ENCODE peak calls at places on chromosomes 2 and 18, in six cellular contexts. H is astrocyte of the spinal cord, A is fibroblast of pulmonary artery, L is OCI-LY7, U is AG04450, T is endothelial cell of umbilical vein. B is an unnamed sample.
A peak's percentile ranks its signal among the peaks of the same experiment; 100 is the strongest.

GRCh38 chr2:16038586-16038985 is 98.2 kb downstream of the MYCN start:
- DNase-seq in U (no peak), H (no peak), T (no peak), L (no peak), A (no peak), B (no peak)

GRCh38 chr2:234953116-234954031 is 1.6 kb downstream of the SH3BP4 start:
- DNase-seq in T (peak; percentile 47), U (no peak), H (no peak), A (peak; percentile 41), L (no peak), B (no peak)

GRCh38 chr18:1446765-1447164 is 542.1 kb downstream of the ADCYAP1 start:
- DNase-seq in L (no peak), T (no peak), H (no peak), U (no peak), A (no peak), B (no peak)

GRCh38 chr2:26764906-26765305 is 822 bp downstream of the SLC35F6 start:
- DNase-seq in A (no peak), T (no peak), L (no peak), U (no peak), H (no peak), B (no peak)

GRCh38 chr2:197710424-197711042 is 5.4 kb downstream of the MARS2 start:
- DNase-seq in H (no peak), T (no peak), A (no peak), L (peak; percentile 37), U (no peak), B (peak; percentile 77)

GRCh38 chr2:113712941-113713340 is 43.5 kb downstream of the SLC35F5 start:
- DNase-seq in T (no peak), A (no peak), H (no peak), U (no peak), L (no peak), B (no peak)

GRCh38 chr18:48840491-48840877 is 110.3 kb downstream of the SMAD7 start:
- DNase-seq in L (no peak), H (no peak), U (no peak), A (no peak), T (no peak), B (no peak)

GRCh38 chr18:34729740-34730338 is 19.7 kb downstream of the DTNA start:
- DNase-seq in A (no peak), H (peak; percentile 18), L (no peak), U (no peak), T (no peak), B (no peak)

GRCh38 chr18:65938592-65939372 is 188.0 kb downstream of the CDH7 start:
- DNase-seq in H (peak; percentile 31), A (peak; percentile 16), U (no peak), T (peak; percentile 58), L (peak; percentile 8), B (peak; percentile 36)

GRCh38 chr2:42967959-42968674 is 175.7 kb upstream of the HAAO start:
- DNase-seq in U (peak; percentile 81), L (no peak), T (no peak), H (peak; percentile 83), A (peak; percentile 80), B (no peak)

GRCh38 chr18:48888681-48889080 is 62.1 kb downstream of the SMAD7 start:
- DNase-seq in U (no peak), A (no peak), L (no peak), H (no peak), T (no peak), B (no peak)

GRCh38 chr2:25614711-25615110 is 58.7 kb downstream of the DTNB start:
- DNase-seq in T (no peak), L (no peak), U (no peak), A (no peak), H (no peak), B (no peak)

GRCh38 chr2:6474368-6475140 is 391.2 kb downstream of the CMPK2 start:
- DNase-seq in T (no peak), U (no peak), A (no peak), L (no peak), H (no peak), B (no peak)

GRCh38 chr18:48781041-48781989 is 169.4 kb downstream of the SMAD7 start:
- DNase-seq in L (no peak), A (peak; percentile 95), T (peak; percentile 96), H (peak; percentile 50), U (no peak), B (peak; percentile 24)

GRCh38 chr2:216555274-216555673 is 56.6 kb downstream of the RPL37A start:
- DNase-seq in U (no peak), T (peak; percentile 42), L (no peak), H (peak; percentile 33), A (peak; percentile 61), B (no peak)

GRCh38 chr2:6310186-6310909 is 555.4 kb downstream of the CMPK2 start:
- DNase-seq in U (no peak), L (peak; percentile 72), H (no peak), T (no peak), A (no peak), B (no peak)

GRCh38 chr18:22337311-22337710 is 80.4 kb downstream of the CTAGE1 start:
- DNase-seq in L (no peak), H (no peak), T (no peak), A (peak; percentile 77), U (no peak), B (no peak)

GRCh38 chr2:70966681-70967080 is 11.7 kb upstream of the ANKRD53 start:
- DNase-seq in U (no peak), L (no peak), T (no peak), A (no peak), H (no peak), B (no peak)

GRCh38 chr2:177799531-177799930 is 273.0 kb downstream of the PDE11A start:
- DNase-seq in L (peak; percentile 12), T (peak; percentile 20), U (no peak), A (peak; percentile 23), H (no peak), B (peak; percentile 24)

GRCh38 chr2:200264631-200265030 is 41.9 kb upstream of the SPATS2L start:
- DNase-seq in L (no peak), T (no peak), H (no peak), A (no peak), U (no peak), B (no peak)

GRCh38 chr2:139911150-139911549 is 1131.0 kb upstream of the NXPH2 start:
- DNase-seq in U (no peak), H (no peak), A (no peak), T (no peak), L (no peak), B (no peak)

GRCh38 chr2:33497177-33497787 is 20.8 kb downstream of the RASGRP3 start:
- DNase-seq in T (peak; percentile 88), A (peak; percentile 26), H (no peak), U (no peak), L (no peak), B (peak; percentile 91)

GRCh38 chr2:202261531-202261930 is 4.0 kb upstream of the NOP58 start:
- DNase-seq in T (no peak), L (no peak), A (no peak), H (no peak), U (no peak), B (no peak)

GRCh38 chr2:98126061-98126460 is 39.1 kb downstream of the VWA3B start:
- DNase-seq in T (no peak), L (no peak), A (no peak), U (no peak), H (no peak), B (no peak)

GRCh38 chr18:3653263-3653858 is 203.4 kb downstream of the TGIF1 start:
- DNase-seq in A (no peak), U (no peak), L (no peak), H (no peak), T (no peak), B (no peak)

GRCh38 chr2:241357531-241357930 is 1.4 kb downstream of the FARP2 start:
- DNase-seq in H (no peak), T (no peak), U (no peak), L (peak; percentile 18), A (no peak), B (peak; percentile 20)
- H3K4me3 ChIP-seq in H (peak overlapping the region; percentile 88), T (peak overlapping the region; percentile 91), U (peak overlapping the region; percentile 33), L (peak overlapping the region; percentile 98), A (peak overlapping the region; percentile 87), B (peak overlapping the region; percentile 66)

DNA sequence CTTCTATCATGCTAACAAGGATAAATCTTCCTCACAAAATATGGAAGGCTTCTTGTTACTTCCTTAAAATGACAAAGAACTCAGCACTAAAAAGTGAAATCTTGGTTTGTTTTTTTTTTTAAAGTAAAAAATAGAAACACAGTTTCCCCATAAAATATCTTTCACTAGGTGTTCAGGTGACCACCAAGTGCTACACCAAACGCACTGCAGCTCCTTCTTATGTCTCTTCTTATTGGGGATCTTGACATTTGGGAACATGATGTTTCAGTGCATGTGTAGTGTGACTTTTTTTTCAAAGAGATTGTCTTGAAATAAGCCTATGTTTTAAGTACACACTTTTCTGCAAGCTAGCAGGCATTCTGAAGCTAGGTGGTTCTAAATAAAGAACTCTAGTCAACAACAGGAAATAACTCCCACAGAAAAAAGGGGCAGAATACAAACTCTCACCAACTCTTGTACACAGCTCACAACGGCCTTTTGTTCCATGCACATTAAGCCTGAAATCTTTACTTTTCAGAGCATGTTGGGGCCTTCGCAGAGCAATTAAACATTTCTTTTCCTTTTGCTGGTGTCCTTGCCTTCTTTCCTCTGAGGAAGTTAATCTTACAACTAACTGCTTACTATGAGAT is 13.2 kb upstream of the SERTAD2 start:
- DNase-seq in U (no peak), A (peak; percentile 40), L (peak; percentile 79), H (no peak), T (peak; percentile 50), B (peak; percentile 61)
- TF ChIP-seq CTCF in U (no peak), A (no peak), L (no peak), H (no peak), T (no peak), B (no peak)

GRCh38 chr2:57720728-57721627 is 325.6 kb upstream of the VRK2 start:
- DNase-seq in U (peak; percentile 20), H (peak; percentile 64), T (peak; percentile 61), L (peak; percentile 57), A (peak; percentile 68), B (peak; percentile 76)
- H3K4me3 ChIP-seq in U (peak overlapping the region; percentile 21), H (no peak overlapping the region), T (no peak overlapping the region), L (no peak overlapping the region), A (no peak overlapping the region), B (no peak overlapping the region)

DNA sequence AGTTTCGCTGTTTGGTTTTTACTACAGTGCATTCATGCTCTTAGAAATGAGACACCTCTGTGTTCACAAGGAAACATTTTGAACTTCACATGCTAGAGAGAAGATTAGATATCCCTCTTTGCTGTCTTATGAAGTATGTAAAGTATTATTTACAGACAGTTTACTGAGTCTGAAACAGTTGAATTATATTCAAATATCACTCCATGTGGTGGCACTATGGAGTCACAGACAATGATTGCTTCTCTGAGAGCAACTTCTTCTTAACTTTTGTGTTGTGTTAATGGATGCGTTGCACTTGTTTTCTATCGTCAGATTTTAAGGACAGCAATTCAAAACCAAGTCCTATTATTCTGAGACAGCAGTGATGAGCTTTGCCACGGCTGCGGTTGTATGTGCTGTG is 823.6 kb downstream of the GALR1 start:
- DNase-seq in T (no peak), L (no peak), H (no peak), A (no peak), U (no peak), B (no peak)
- TF ChIP-seq CTCF in T (no peak), L (peak; percentile 38), H (no peak), A (no peak), U (no peak), B (no peak)

GRCh38 chr2:179049546-179050311 is at the start of gene CCDC141:
- DNase-seq in H (no peak), T (no peak), A (peak; percentile 8), U (no peak), L (peak; percentile 24), B (peak; percentile 52)
- H3K4me3 ChIP-seq in H (no peak within 1 kb of the TSS), T (no peak within 1 kb of the TSS), A (no peak within 1 kb of the TSS), U (no peak within 1 kb of the TSS), L (no peak within 1 kb of the TSS), B (peak within 1 kb of the TSS; percentile 68)

GRCh38 chr2:203858176-203858575 is 9.4 kb upstream of the CTLA4 start:
- DNase-seq in T (no peak), A (no peak), U (no peak), H (no peak), L (no peak), B (no peak)
- TF ChIP-seq CTCF in T (no peak), A (no peak), U (no peak), H (no peak), L (peak; percentile 58), B (no peak)